ENCODE peak calls at places on chromosomes 4 and X, in seven cellular contexts. J, I, H, W, L, Z and R are unnamed samples.
A peak's percentile ranks its signal among the peaks of the same experiment; 100 is the strongest.

GRCh38 chr4:30828290-30828926 is 108.2 kb downstream of the PCDH7 start:
- DNase-seq in Z (no peak), L (no peak), W (no peak), H (no peak), I (peak; percentile 18), J (no peak), R (no peak)

GRCh38 chr4:139419388-139419914 is 34.5 kb upstream of the RAB33B start:
- DNase-seq in J (no peak), I (peak; percentile 86), Z (no peak), L (no peak), H (peak; percentile 52), W (no peak), R (no peak)

GRCh38 chrX:77937291-77937690 is 26.8 kb downstream of the ATP7A start:
- DNase-seq in J (no peak), Z (no peak), W (no peak), L (no peak), I (peak; percentile 80), H (no peak), R (no peak)

GRCh38 chr4:158873795-158874359 is 105.1 kb downstream of the FNIP2 start:
- DNase-seq in W (no peak), H (no peak), L (no peak), J (no peak), I (peak; percentile 96), Z (no peak), R (no peak)

GRCh38 chrX:80747832-80748231 is 61.8 kb downstream of the BRWD3 start:
- DNase-seq in Z (no peak), H (no peak), I (peak; percentile 16), J (no peak), W (no peak), L (no peak), R (no peak)

GRCh38 chrX:135914404-135914803 is 20.9 kb downstream of the SAGE1 start:
- DNase-seq in W (no peak), I (no peak), H (no peak), J (peak; percentile 18), Z (no peak), L (no peak), R (no peak)

GRCh38 chr4:56764775-56765174 is 56.7 kb downstream of the SPINK2 start:
- DNase-seq in Z (no peak), H (no peak), L (no peak), W (no peak), J (no peak), I (peak; percentile 71), R (no peak)

GRCh38 chr4:22502895-22503814 is 12.7 kb downstream of the ADGRA3 start:
- DNase-seq in I (peak; percentile 40), H (no peak), J (no peak), Z (no peak), L (no peak), W (no peak), R (no peak)

GRCh38 chrX:131621650-131622049 is 77.8 kb downstream of the OR13H1 start:
- DNase-seq in H (no peak), I (no peak), Z (no peak), W (no peak), J (no peak), L (no peak), R (no peak)

GRCh38 chr4:155208258-155209054 is at the start of gene NPY2R:
- DNase-seq in H (no peak), J (no peak), L (no peak), W (no peak), I (no peak), Z (peak; percentile 41), R (no peak)

GRCh38 chrX:12975999-12976558 is 1.2 kb downstream of the TMSB4X start:
- DNase-seq in H (peak; percentile 51), Z (peak; percentile 77), I (peak; percentile 36), J (peak; percentile 52), L (peak; percentile 40), W (no peak), R (no peak)

GRCh38 chrX:109036624-109037023 is 300.3 kb upstream of the IRS4 start:
- DNase-seq in J (no peak), L (no peak), Z (no peak), I (no peak), W (no peak), H (no peak), R (no peak)

GRCh38 chr4:117400039-117400835 is 314.9 kb upstream of the TRAM1L1 start:
- DNase-seq in I (peak; percentile 77), J (no peak), L (no peak), H (no peak), W (no peak), Z (no peak), R (no peak)

GRCh38 chr4:128385683-128386304 is 98.2 kb upstream of the PGRMC2 start:
- DNase-seq in J (no peak), Z (no peak), H (no peak), I (peak; percentile 80), W (no peak), L (no peak), R (no peak)

GRCh38 chr4:23006756-23007155 is 314.0 kb downstream of the GBA3 start:
- DNase-seq in J (no peak), Z (no peak), H (no peak), I (peak; percentile 10), L (no peak), W (no peak), R (no peak)

GRCh38 chr4:125315571-125316390 is 1.0 kb downstream of the FAT4 start:
- DNase-seq in J (no peak), L (peak; percentile 31), I (peak; percentile 54), Z (peak; percentile 49), H (peak; percentile 72), W (peak; percentile 75), R (no peak)

GRCh38 chr4:100428051-100428450 is 89.8 kb downstream of the EMCN start:
- DNase-seq in J (no peak), L (no peak), I (peak; percentile 45), Z (no peak), H (no peak), W (no peak), R (peak; percentile 75)

GRCh38 chrX:51614353-51614752 is 4.4 kb downstream of the CENPVL3 start:
- DNase-seq in J (peak; percentile 26), Z (no peak), W (no peak), H (no peak), I (peak; percentile 59), L (no peak), R (no peak)

GRCh38 chr4:4858527-4858926 is 938 bp upstream of the MSX1 start:
- DNase-seq in J (no peak), H (no peak), L (no peak), Z (no peak), I (no peak), W (no peak), R (peak; percentile 20)

GRCh38 chr4:4859799-4860380 is 425 bp downstream of the MSX1 start:
- DNase-seq in J (no peak), Z (no peak), I (no peak), W (no peak), L (no peak), H (no peak), R (peak; percentile 46)

GRCh38 chr4:4857809-4858508 is 1.5 kb upstream of the MSX1 start:
- DNase-seq in J (no peak), W (no peak), H (no peak), L (no peak), Z (no peak), I (no peak), R (peak; percentile 45)

GRCh38 chr4:4860381-4860802 is 927 bp downstream of the MSX1 start:
- DNase-seq in Z (no peak), W (no peak), J (peak; percentile 59), I (peak; percentile 35), H (no peak), L (no peak), R (peak; percentile 24)

GRCh38 chr4:4859010-4859798 is at the start of gene MSX1:
- DNase-seq in Z (peak; percentile 87), H (peak; percentile 91), J (peak; percentile 98), L (peak; percentile 87), I (peak; percentile 75), W (peak; percentile 87), R (peak; percentile 75)
- H3K27ac ChIP-seq in Z (peak within 1 kb of the TSS; percentile 36), H (no peak within 1 kb of the TSS), J (peak within 1 kb of the TSS; percentile 65), L (no peak within 1 kb of the TSS), I (no peak within 1 kb of the TSS), W (peak within 1 kb of the TSS; percentile 73), R (no peak within 1 kb of the TSS)

DNA sequence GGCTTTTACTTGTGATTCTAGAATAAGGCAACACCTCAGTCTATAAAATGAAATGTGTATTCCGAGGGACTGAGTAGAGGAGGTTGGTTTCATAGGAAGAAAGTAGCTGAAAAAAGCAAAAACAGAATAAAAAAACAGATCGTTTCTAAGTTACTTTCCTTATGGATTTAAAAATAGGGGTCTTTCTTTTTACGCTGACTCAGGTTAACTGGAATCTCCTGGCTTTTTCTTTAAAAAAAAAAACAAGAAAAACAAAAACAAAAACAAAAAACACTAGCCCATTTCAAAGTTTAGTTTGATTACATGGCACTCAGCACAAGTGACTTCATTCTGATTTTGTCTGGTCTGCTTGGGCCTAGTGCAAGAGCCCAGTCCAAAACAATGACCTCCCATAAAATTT is 222.8 kb upstream of the HTR2C start:
- DNase-seq in H (no peak), I (no peak), W (no peak), L (no peak), Z (no peak), J (no peak), R (no peak)
- H3K27ac ChIP-seq in H (no peak overlapping the region), I (no peak overlapping the region), W (no peak overlapping the region), L (no peak overlapping the region), Z (no peak overlapping the region), J (no peak overlapping the region), R (no peak overlapping the region)

DNA sequence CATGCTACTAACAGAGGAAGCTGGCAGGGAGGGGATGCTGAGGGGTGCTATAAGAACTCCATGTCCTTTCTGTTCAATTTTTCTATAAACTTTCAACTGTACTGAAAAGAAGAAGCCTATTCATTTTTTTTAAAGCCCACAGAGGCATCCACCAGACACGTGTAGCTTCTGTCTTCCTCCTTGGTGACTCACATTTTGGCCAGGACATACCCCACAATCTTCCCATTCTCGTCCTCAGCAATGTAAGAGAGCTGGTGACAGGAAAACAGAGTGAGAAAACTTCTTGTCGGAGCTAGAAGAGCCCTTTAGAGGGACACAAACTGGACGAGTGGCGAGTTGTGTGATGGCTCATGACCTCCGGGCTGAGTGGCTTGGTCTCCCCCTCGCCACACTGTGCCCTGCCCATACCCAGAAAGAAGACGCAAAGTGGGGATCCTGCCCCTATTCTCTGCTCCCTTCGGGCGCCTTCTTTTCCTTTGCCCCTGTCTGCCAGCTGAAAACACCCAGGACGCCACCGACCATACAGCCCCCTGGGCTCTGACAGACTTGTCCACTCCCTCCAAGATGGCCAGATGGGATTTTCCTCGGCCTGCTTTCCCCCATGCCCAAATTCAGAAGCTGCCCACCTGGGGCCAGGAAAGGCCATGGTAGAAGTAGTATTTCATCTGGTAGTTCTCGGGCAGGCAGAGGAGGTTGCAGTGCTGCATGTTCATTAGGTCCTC is 925 bp downstream of the NAA10 start:
- DNase-seq in H (no peak), I (peak; percentile 56), L (no peak), W (no peak), Z (no peak), J (no peak), R (no peak)
- H3K27ac ChIP-seq in H (no peak overlapping the region), I (peak overlapping the region; percentile 46), L (peak overlapping the region; percentile 16), W (peak overlapping the region; percentile 83), Z (peak overlapping the region; percentile 60), J (peak overlapping the region; percentile 71), R (peak overlapping the region; percentile 45)

DNA sequence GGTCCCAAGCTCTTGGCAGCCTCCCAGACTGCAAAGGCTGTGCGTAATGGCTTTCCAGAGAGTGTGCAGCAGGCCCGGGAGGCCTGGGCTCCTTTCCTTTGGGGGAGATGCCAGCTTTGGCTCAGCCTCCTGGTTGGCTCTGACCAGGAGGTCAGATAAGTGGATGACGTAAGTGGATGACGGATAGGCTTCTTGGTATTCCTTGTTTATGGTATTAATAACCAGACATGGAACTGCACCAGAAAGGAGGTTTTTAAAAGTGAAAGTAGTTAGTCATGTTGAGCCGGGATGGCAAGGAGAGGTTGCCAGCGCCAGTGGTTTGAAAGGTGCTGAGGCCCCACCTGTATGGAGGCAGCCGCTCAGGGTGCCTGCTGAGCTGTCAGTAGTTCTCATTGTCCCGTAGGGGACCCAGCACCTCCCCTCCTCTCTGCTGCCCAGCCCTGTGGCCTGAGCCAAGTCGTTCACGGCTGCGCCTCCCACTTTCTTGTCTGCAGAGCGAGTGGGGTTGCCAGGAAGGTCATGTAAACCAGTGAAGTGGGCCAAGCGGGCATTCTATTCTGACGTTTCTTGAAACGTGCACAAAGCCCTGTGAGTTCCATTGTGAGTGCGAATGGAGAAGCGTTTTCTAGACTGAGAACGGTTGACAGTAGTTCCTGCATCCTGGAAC is 28.7 kb upstream of the STOX2 start:
- DNase-seq in L (peak; percentile 87), J (no peak), W (peak; percentile 94), I (peak; percentile 85), Z (peak; percentile 88), H (peak; percentile 53), R (no peak)
- H3K27ac ChIP-seq in L (peak overlapping the region; percentile 76), J (no peak overlapping the region), W (peak overlapping the region; percentile 82), I (peak overlapping the region; percentile 1), Z (peak overlapping the region; percentile 71), H (no peak overlapping the region), R (no peak overlapping the region)